ENCODE peak calls at places on chromosomes 12 and 14, in ten cellular contexts. Q is CD4-positive, alpha-beta T cell; O is astrocyte of the cerebellum; S is heart left ventricle; A is MCF 10A; E is Calu3; D is WERI-Rb-1; B is cardiac fibroblast; N is WTC11; M is H9. F is an unnamed sample.

GRCh38 chr12:2234951-2235350 is 182.2 kb downstream of the CACNA1C start:
- DNase-seq in N (no peak), E (no peak), M (no peak), S (no peak), A (no peak), Q (no peak), B (no peak), O (no peak), D (no peak), F (no peak)

GRCh38 chr14:103597623-103598372 is 31.2 kb upstream of the KLC1 start:
- DNase-seq in M (no peak), O (peak), N (no peak), B (peak), E (peak), A (peak), S (peak), D (no peak), Q (no peak), F (no peak)

GRCh38 chr14:101497910-101498860 is 63.1 kb upstream of the DIO3 start:
- DNase-seq in M (peak), A (no peak), B (no peak), O (no peak), D (no peak), Q (no peak), S (no peak), E (no peak), N (no peak), F (no peak)

GRCh38 chr12:93302331-93303229 is 75.1 kb upstream of the NUDT4 start:
- DNase-seq in E (no peak), N (no peak), O (peak), A (no peak), Q (no peak), B (peak), D (no peak), M (no peak), S (peak), F (no peak)

GRCh38 chr14:50792058-50792477 is 38.9 kb downstream of the NIN start:
- DNase-seq in E (no peak), D (no peak), Q (no peak), M (no peak), S (no peak), O (no peak), A (no peak), N (no peak), B (no peak), F (no peak)

GRCh38 chr12:31368666-31369361 is 42.9 kb upstream of the SINHCAF start:
- DNase-seq in B (peak), E (peak), D (no peak), Q (no peak), S (no peak), O (no peak), A (no peak), M (peak), N (peak), F (no peak)

GRCh38 chr12:67676624-67677023 is 28.1 kb downstream of the DYRK2 start:
- DNase-seq in Q (no peak), E (no peak), M (no peak), D (no peak), N (no peak), A (no peak), B (peak), O (no peak), S (no peak), F (no peak)

GRCh38 chr12:15928345-15928744 is 17.2 kb downstream of the DERA start:
- DNase-seq in Q (no peak), A (peak), E (no peak), O (peak), B (peak), D (no peak), N (no peak), S (no peak), M (no peak), F (no peak)

GRCh38 chr12:22332191-22332590 is 2.3 kb downstream of the ST8SIA1 start:
- DNase-seq in B (no peak), O (no peak), Q (no peak), D (no peak), A (no peak), E (no peak), S (no peak), N (no peak), M (no peak), F (no peak)

GRCh38 chr12:32776258-32776657 is 20.6 kb upstream of the YARS2 start:
- DNase-seq in S (no peak), N (no peak), Q (no peak), E (no peak), O (no peak), M (no peak), A (no peak), D (no peak), B (peak), F (no peak)

GRCh38 chr14:21748869-21749303 is 75.3 kb upstream of the OR4E1 start:
- DNase-seq in M (peak), B (peak), N (peak), A (peak), Q (peak), D (peak), E (peak), O (peak), S (no peak), F (peak)

GRCh38 chr12:120361506-120362208 is 7.3 kb downstream of the MSI1 start:
- DNase-seq in O (peak), M (peak), S (peak), D (peak), E (no peak), B (peak), A (no peak), Q (no peak), N (peak), F (peak)

GRCh38 chr12:113086249-113087164 is 30.0 kb downstream of the DTX1 start:
- DNase-seq in S (no peak), M (no peak), E (peak), Q (no peak), O (no peak), A (no peak), B (no peak), N (no peak), D (no peak), F (no peak)

GRCh38 chr14:50218501-50218900 is 12.9 kb downstream of the SOS2 start:
- DNase-seq in A (no peak), E (no peak), D (no peak), M (no peak), O (no peak), Q (no peak), N (no peak), S (no peak), B (no peak), F (no peak)

GRCh38 chr12:14937689-14938088 is 648 bp downstream of the ERP27 start:
- DNase-seq in B (no peak), A (no peak), O (no peak), M (peak), D (peak), E (no peak), N (peak), S (no peak), Q (no peak), F (no peak)

GRCh38 chr12:121279507-121279915 is 17.0 kb downstream of the CAMKK2 start:
- DNase-seq in S (peak), N (no peak), Q (no peak), E (no peak), M (no peak), A (no peak), O (no peak), D (no peak), B (peak), F (no peak)

GRCh38 chr12:52207895-52208294 is 16.1 kb upstream of the KRT80 start:
- DNase-seq in A (peak), M (no peak), O (no peak), Q (no peak), E (peak), S (peak), D (no peak), B (peak), N (no peak), F (no peak)

DNA sequence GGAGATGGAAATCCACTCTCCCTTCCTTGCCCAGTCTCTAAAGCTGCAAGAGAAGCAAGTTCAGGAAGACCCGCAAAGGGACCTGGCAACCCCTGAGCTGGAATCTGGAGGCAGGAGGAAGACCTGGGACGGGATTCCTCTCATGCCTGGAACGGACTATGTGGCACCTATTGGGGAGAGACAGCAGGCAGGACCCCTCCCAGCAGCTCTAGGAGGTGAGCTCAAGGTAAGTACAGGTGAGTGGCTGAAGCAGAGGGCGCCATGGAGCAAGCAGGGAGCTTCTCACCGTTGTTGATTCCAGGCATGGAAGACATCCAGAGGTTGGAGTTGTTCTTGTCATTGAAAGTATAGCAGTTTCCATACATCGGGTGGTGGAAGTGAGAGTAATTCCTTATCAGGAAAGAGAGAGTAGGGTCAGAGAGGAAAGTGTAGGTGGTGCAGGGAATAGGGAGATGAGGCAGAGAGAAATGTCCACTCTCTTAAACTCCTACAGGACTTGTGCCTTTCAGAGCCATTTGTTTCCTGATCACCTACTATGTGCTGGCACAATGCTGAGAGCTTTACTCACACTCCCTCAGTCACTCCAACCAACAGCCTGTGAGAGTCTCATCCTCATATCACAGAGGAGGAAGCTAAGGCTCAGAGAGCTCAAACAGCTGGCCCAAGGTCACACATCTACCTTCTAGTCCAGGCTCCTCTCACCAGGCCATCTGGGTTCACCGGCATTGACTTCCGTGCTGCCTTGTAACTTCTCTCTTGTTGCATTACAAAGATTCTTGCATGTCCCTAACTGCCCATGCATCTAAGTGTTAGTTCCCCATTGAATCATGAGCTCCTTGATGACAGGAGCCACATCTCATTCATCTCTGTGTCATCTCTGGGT is 13.9 kb upstream of the TNFRSF1A start:
- DNase-seq in O (no peak), E (no peak), M (peak), B (no peak), D (no peak), Q (no peak), S (no peak), A (no peak), N (peak), F (no peak)
- TF ChIP-seq CTCF in O (no peak), E (no peak), M (peak), B (no peak), D (peak), Q (no peak), S (no peak), A (no peak), N (no peak), F (peak)

DNA sequence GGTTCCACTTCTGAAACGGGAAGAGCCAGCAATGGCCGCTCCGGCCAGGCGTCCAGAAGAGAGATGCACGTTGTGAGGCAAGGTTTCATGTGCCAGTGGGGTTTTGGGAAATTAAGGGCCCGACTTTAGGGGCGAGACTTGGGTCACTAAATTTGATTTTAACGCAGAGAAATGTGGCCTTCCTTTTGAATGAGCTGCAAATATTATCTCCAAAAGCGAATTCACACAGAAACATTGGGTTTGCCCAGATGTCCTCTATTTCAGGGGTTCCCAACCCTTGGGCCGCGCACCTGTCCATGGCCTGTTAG is 2.3 kb upstream of the RNASE4 start:
- DNase-seq in S (no peak), D (no peak), B (no peak), O (no peak), N (no peak), A (no peak), M (no peak), E (no peak), Q (no peak), F (no peak)
- TF ChIP-seq CTCF in S (no peak), D (no peak), B (no peak), O (no peak), N (no peak), A (no peak), M (no peak), E (no peak), Q (no peak), F (no peak)

GRCh38 chr12:48865441-48866290 is at the start of gene RND1:
- DNase-seq in M (peak), N (peak), Q (peak), D (peak), A (peak), B (peak), E (peak), O (peak), S (peak), F (peak)
- TF ChIP-seq CTCF in M (no peak), N (no peak), Q (no peak), D (no peak), A (no peak), B (no peak), E (no peak), O (peak), S (no peak), F (peak)

GRCh38 chr14:36207500-36207899 is 31.0 kb upstream of the PTCSC3 start:
- DNase-seq in D (no peak), S (no peak), N (no peak), M (no peak), B (peak), A (peak), Q (no peak), O (no peak), E (no peak), F (no peak)
- TF ChIP-seq CTCF in D (no peak), S (no peak), N (no peak), M (peak), B (peak), A (peak), Q (no peak), O (no peak), E (peak), F (peak)

DNA sequence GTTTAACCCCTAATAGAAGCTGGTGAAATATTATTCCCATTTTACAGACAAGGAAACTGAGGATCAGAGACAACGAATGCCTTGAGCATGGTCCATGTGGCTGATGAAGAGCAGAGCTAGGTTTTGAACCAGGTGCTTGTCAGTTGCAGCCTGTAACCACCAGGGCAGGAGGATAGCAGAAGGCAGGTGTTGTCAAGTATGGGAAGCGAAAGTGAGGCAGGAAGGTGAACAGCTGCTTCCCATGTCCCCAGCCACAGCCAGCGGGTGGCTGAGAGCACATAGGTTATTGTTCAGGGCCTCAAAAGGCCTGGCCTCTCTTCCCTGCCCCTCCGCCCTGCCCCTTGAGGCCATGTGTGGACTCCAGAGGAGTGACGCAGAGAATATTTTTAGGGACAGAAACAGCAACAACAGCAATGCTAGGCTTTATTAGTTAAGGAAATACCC is 39.6 kb downstream of the IQSEC3 start:
- DNase-seq in N (peak), M (peak), D (peak), Q (no peak), A (no peak), O (no peak), E (no peak), B (peak), S (no peak), F (no peak)
- TF ChIP-seq CTCF in N (no peak), M (peak), D (peak), Q (no peak), A (no peak), O (no peak), E (peak), B (no peak), S (no peak), F (peak)

DNA sequence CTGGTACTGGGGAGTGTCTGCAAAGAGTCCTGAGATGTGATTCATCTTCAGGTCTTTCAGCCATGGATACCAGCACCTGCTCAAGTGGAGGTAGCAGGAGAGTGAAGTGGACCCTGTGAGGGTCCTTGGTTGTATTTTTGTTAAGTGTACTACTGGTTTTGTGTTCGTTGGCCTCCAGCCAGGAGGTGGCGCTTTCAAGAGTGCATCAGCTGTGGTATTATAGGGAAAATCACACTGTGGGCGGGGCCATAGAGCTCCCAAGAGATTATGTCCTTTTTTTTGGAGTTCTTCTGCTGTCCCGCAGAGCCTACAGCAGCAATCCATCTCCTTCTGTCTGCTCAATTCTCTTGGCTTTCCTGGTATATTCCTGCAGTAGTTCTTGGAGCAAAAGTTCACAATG is 66.8 kb downstream of the SPATA7 start:
- DNase-seq in E (no peak), O (no peak), M (no peak), Q (no peak), B (no peak), D (no peak), A (no peak), S (no peak), N (peak), F (no peak)
- TF ChIP-seq CTCF in E (no peak), O (no peak), M (peak), Q (no peak), B (no peak), D (no peak), A (no peak), S (no peak), N (peak), F (no peak)

DNA sequence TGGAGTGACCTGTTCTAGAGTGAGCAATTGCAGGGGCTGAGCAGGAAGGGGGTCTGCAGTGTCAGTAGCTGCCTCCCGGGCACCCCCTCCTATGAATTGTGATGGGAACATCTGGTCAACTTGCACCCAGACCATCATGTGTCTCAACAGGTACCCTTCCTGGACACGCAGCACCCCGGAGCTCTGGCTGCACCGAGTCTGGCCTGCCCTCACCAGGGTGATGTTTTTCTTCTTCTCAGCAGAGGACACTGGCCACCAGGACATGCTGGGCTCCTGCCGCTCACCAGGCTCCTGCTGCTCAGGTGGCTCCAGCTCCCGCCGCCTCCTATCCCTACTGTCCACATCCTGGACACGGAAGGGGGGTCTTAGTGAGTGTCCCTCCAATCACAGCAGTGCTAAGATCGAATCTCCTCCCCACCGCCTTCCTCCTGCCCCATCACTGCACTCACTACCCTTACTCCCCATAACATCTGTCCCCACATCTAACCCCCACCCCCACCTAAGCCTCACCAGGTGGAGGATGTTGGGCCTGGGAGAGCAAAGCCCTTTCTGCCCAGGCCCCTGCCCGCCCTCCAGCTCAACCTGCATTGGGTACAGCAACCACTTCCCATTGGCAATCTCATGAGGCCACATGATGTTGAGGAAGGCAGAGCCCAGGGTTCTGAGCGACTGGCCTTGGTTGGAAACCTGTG is 14.9 kb downstream of the ITGA7 start:
- DNase-seq in E (no peak), D (no peak), N (no peak), A (no peak), M (no peak), O (no peak), S (no peak), B (no peak), Q (no peak), F (no peak)
- TF ChIP-seq CTCF in E (no peak), D (no peak), N (no peak), A (no peak), M (no peak), O (no peak), S (no peak), B (no peak), Q (no peak), F (no peak)

DNA sequence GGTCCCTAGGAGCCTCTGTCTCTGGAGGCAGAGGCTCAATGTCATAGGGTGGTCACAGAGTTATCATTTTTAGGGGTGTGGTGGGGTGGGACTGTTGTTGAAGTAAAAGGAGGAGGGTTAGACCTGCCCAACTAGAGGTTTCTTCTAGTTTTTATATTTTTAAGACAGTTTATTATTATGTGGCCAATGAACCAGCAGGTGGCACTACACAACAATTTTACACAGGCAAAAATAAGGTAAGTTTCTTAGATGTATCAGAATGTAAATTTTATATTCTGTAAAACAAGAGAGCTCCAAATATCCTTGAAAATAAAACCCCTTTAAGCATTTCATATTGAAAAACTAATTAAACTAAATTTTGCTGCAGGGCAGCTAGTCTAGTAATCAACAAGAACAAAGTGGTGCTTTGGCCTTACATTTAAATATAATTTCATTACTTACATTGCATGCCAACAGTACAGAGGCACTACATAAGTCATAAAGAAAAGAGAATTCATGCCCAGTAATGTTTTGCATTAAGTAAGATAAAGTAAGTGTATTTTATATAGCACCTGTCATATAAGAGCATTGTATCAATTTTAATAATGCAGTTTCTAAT is 22.2 kb upstream of the OVCH1 start:
- DNase-seq in E (peak), O (peak), Q (peak), S (no peak), B (peak), D (peak), N (no peak), A (peak), M (no peak), F (no peak)
- TF ChIP-seq CTCF in E (peak), O (peak), Q (peak), S (peak), B (peak), D (no peak), N (peak), A (peak), M (peak), F (peak)

F was measured in progenitor cell of endocrine pancreas.